ENCODE peak calls at places on chromosomes 2 and 18, in eight cellular contexts. Q, S, H, K, A, I, B and F are unnamed samples.

GRCh38 chr2:30706534-30707303 is 100.5 kb downstream of the CAPN13 start:
- DNase-seq in B (peak; percentile 60), A (peak; percentile 48), S (peak; percentile 73), K (peak; percentile 69), Q (peak; percentile 43), I (peak; percentile 91), H (peak; percentile 76), F (peak; percentile 66)

GRCh38 chr2:216464104-216464720 is 34.4 kb upstream of the RPL37A start:
- DNase-seq in S (no peak), H (no peak), I (no peak), K (no peak), B (no peak), Q (no peak), A (no peak), F (no peak)

GRCh38 chr18:78727057-78727739 is 252.4 kb upstream of the SALL3 start:
- DNase-seq in Q (no peak), S (no peak), A (no peak), B (no peak), H (no peak), I (peak; percentile 61), K (no peak), F (no peak)

GRCh38 chr18:40006553-40007073 is 1948.4 kb upstream of the PIK3C3 start:
- DNase-seq in B (no peak), H (no peak), S (no peak), Q (no peak), A (no peak), I (no peak), K (no peak), F (no peak)

GRCh38 chr18:6022840-6023239 is 127.5 kb upstream of the TMEM200C start:
- DNase-seq in A (no peak), K (no peak), B (no peak), Q (peak; percentile 85), S (no peak), I (no peak), H (no peak), F (no peak)

GRCh38 chr2:23486676-23487075 is 101.7 kb downstream of the KLHL29 start:
- DNase-seq in A (no peak), Q (peak; percentile 30), B (no peak), S (peak; percentile 64), K (no peak), I (no peak), H (no peak), F (no peak)

GRCh38 chr18:6414118-6414722 is 491 bp downstream of the L3MBTL4 start:
- DNase-seq in H (no peak), K (peak; percentile 62), Q (no peak), A (peak; percentile 86), B (peak; percentile 58), I (peak; percentile 95), S (peak; percentile 69), F (peak; percentile 91)

GRCh38 chr18:79199691-79200374 is 130.6 kb downstream of the ATP9B start:
- DNase-seq in I (no peak), B (peak; percentile 23), A (peak; percentile 80), K (no peak), S (no peak), Q (peak; percentile 66), H (no peak), F (no peak)

GRCh38 chr2:143263045-143263625 is 133.9 kb downstream of the ARHGAP15 start:
- DNase-seq in S (no peak), I (no peak), K (no peak), Q (peak; percentile 17), A (no peak), B (no peak), H (peak; percentile 5), F (no peak)

GRCh38 chr2:88090446-88091283 is 23.0 kb downstream of the SMYD1 start:
- DNase-seq in B (no peak), A (no peak), S (no peak), H (no peak), Q (no peak), I (no peak), K (no peak), F (no peak)

GRCh38 chr2:63060079-63060482 is 9.5 kb downstream of the OTX1 start:
- DNase-seq in A (no peak), Q (no peak), I (no peak), K (no peak), S (no peak), H (no peak), B (no peak), F (peak; percentile 10)

GRCh38 chr2:84077504-84077903 is 381.6 kb downstream of the SUCLG1 start:
- DNase-seq in K (no peak), I (no peak), S (no peak), Q (no peak), B (no peak), A (peak; percentile 53), H (peak; percentile 38), F (peak; percentile 3)

GRCh38 chr18:21740724-21741510 is at the start of gene MIB1:
- DNase-seq in H (no peak), B (no peak), A (no peak), Q (no peak), K (peak; percentile 99), I (no peak), S (peak; percentile 99), F (peak; percentile 71)

GRCh38 chr2:127455566-127456493 is 37.6 kb downstream of the PROC start:
- DNase-seq in K (no peak), S (no peak), Q (no peak), I (no peak), H (no peak), A (no peak), B (no peak), F (no peak)

DNA sequence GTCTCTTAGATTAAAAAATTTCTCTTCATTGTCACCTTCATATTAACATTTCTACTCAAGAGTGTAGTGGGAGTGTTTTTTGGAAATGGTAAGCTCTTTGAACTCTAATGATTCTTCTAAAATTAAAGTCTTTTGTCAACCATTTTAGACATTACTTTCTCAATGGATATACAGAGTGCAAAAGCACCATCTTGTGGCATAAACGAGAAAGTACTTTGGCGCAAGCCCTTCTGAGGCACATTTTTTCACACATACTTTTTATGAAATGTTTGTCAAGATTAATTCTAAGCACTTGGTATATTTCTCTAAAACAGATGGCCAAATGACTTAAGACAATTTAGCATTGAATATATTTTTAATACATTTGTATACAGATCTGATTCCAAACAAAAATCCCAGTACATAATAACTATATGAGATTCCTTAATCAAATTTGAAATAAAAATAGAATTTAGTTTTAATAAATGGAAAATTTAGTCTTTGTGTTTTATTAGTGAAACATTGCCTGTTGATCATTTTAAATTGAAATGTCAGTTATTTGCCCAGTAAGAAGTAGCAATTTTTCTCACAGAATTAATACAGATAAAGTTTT is 63.3 kb upstream of the GALNT5 start:
- DNase-seq in B (no peak), I (no peak), Q (peak; percentile 62), K (no peak), H (peak; percentile 63), S (no peak), A (peak; percentile 78), F (peak; percentile 49)
- TF ChIP-seq CTCF in B (peak; percentile 67), I (peak; percentile 68), Q (peak; percentile 77), K (peak; percentile 45), H (peak; percentile 90), S (peak; percentile 66), A (peak; percentile 85), F (peak; percentile 73)

DNA sequence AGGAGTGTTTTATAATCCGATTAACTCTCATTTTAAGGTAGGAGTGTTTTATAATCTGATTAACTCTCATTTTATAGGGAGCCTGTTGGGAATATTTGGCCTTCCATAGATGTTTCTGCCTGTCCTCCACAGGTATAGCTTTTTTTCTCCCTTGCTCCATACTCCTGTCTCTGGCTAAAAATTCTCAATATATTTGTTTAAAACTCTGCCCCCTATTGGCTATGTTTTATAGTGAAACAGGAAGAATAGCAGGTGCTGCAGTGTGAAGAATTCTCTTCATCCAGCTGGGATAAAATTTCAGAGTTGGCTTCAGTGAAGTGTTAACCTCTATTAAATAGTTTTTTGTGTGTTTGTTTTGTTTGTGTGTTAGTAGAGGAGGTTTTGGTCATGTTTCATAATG is 1046.0 kb upstream of the TMEFF2 start:
- DNase-seq in H (peak; percentile 2), S (no peak), K (no peak), A (peak; percentile 23), Q (no peak), B (no peak), I (no peak), F (no peak)
- TF ChIP-seq CTCF in H (peak; percentile 24), S (no peak), K (no peak), A (peak; percentile 35), Q (no peak), B (no peak), I (no peak), F (peak; percentile 10)

GRCh38 chr2:208250401-208250800 is 4.5 kb downstream of the IDH1 start:
- DNase-seq in Q (peak; percentile 27), S (no peak), H (no peak), B (no peak), A (no peak), K (no peak), I (no peak), F (no peak)

GRCh38 chr2:208251098-208251497 is 3.8 kb downstream of the IDH1 start:
- DNase-seq in A (no peak), B (no peak), K (no peak), S (no peak), Q (no peak), I (no peak), H (no peak), F (no peak)

GRCh38 chr2:208248601-208249000 is 6.3 kb downstream of the IDH1 start:
- DNase-seq in S (no peak), I (no peak), H (no peak), K (no peak), B (no peak), Q (no peak), A (no peak), F (no peak)

GRCh38 chr2:208245746-208246145 is 9.1 kb downstream of the IDH1 start:
- DNase-seq in K (no peak), A (no peak), H (no peak), Q (no peak), B (no peak), S (no peak), I (no peak), F (no peak)

DNA sequence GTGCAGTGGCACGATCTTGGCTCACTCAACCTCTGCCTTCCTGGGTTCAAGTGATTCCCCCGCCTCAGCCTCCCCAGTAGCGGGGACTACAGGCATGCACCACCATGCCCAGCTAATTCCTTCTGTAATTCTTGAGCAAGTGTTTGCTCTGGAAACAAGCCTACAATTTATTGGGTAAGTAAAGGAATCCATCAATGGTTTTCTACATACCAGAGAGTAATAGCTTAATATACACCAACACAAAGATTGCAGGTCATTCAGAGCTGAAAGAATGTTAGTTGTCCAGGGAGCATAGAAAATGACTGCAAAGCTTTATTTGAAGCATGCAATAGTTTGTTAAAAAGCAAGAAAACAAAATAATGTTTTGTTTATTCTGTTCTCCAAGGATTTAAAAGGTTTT is 5.6 kb downstream of the IDH1 start:
- DNase-seq in I (no peak), K (no peak), Q (peak; percentile 71), S (no peak), B (no peak), A (no peak), H (no peak), F (no peak)
- TF ChIP-seq CTCF in I (no peak), K (no peak), Q (no peak), S (no peak), B (no peak), A (no peak), H (no peak), F (no peak)

DNA sequence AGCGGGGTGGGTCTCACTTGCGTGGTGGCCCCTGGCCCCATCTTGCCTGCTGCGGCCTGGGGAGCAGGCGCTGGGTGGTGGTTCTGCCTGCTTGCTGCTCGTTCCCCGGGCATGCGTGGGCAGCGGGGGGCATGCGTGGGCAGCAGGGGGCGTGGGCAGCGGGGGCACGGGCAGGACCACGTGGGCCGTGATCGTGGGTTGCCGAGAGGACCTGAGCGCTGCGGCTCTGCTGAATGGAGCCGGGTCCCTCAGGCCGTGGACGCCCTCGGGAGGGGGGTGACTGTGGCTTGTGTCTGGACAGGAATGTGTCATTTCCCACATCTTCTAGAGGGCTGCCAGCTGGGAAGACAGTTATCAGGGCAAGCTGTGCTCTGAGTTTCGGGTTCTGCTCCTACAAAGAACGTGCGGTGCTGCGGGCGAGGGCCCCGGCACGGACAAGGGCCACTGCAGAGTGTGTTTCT is 8.3 kb upstream of the GAL3ST2 start:
- DNase-seq in S (no peak), A (no peak), K (no peak), B (peak; percentile 10), Q (no peak), I (peak; percentile 70), H (no peak), F (no peak)
- TF ChIP-seq CTCF in S (no peak), A (no peak), K (no peak), B (no peak), Q (no peak), I (no peak), H (no peak), F (no peak)